ENCODE peak calls at places on chromosomes 11 and 22, in six cellular contexts. D is fibroblast of lung, N is AG10803, O is tibial nerve, L is nephron progenitor cell, T is A549. A is an unnamed sample.

GRCh38 chr11:110505514-110506284 is 76.0 kb downstream of the FDX1 start:
- DNase-seq in D (no peak), N (no peak), O (no peak), L (peak), T (no peak), A (no peak)

GRCh38 chr22:24973867-24974266 is 21.4 kb downstream of the KIAA1671 start:
- DNase-seq in D (no peak), N (no peak), O (no peak), L (no peak), T (no peak), A (no peak)

GRCh38 chr11:2097356-2097997 is 41.7 kb downstream of the IGF2 start:
- DNase-seq in D (peak), N (peak), O (peak), L (peak), T (no peak), A (peak)

GRCh38 chr22:50733521-50734342 is 4.3 kb upstream of the ACR start:
- DNase-seq in D (peak), N (peak), O (peak), L (no peak), T (no peak), A (peak)

GRCh38 chr11:128757235-128757711 is 63.4 kb downstream of the FLI1 start:
- DNase-seq in D (peak), N (no peak), O (no peak), L (no peak), T (no peak), A (peak)

GRCh38 chr11:19573666-19574065 is 139.0 kb upstream of the NAV2 start:
- DNase-seq in D (no peak), N (no peak), O (no peak), L (no peak), T (no peak), A (no peak)

GRCh38 chr11:7890417-7891179 is 40.5 kb downstream of the OR10A6 start:
- DNase-seq in D (no peak), N (peak), O (no peak), L (peak), T (no peak), A (no peak)

GRCh38 chr11:128548655-128549255 is 38.6 kb downstream of the ETS1 start:
- DNase-seq in D (peak), N (no peak), O (peak), L (peak), T (no peak), A (no peak)

GRCh38 chr11:57100638-57101312 is 81.0 kb upstream of the LRRC55 start:
- DNase-seq in D (no peak), N (no peak), O (no peak), L (no peak), T (no peak), A (no peak)

GRCh38 chr11:60946601-60947265 is 5.2 kb downstream of the SLC15A3 start:
- DNase-seq in D (no peak), N (peak), O (no peak), L (no peak), T (no peak), A (no peak)

GRCh38 chr11:29336727-29337212 is 680.1 kb downstream of the KCNA4 start:
- DNase-seq in D (peak), N (peak), O (no peak), L (no peak), T (no peak), A (peak)

GRCh38 chr11:77547863-77548551 is 41.7 kb upstream of the AQP11 start:
- DNase-seq in D (peak), N (peak), O (no peak), L (peak), T (peak), A (peak)

GRCh38 chr22:23745780-23746179 is 5.1 kb downstream of the ZNF70 start:
- DNase-seq in D (no peak), N (no peak), O (no peak), L (no peak), T (no peak), A (no peak)

GRCh38 chr22:48578138-48579034 is 1249.3 kb downstream of the BRD1 start:
- DNase-seq in D (no peak), N (no peak), O (no peak), L (no peak), T (no peak), A (no peak)

GRCh38 chr11:638616-639323 is 1.7 kb downstream of the DRD4 start:
- DNase-seq in D (peak), N (no peak), O (no peak), L (peak), T (no peak), A (no peak)

GRCh38 chr11:119445356-119445755 is 22.4 kb upstream of the THY1 start:
- DNase-seq in D (no peak), N (peak), O (no peak), L (no peak), T (no peak), A (no peak)

GRCh38 chr11:4511846-4512245 is 29.4 kb downstream of the OR52K1 start:
- DNase-seq in D (no peak), N (peak), O (no peak), L (no peak), T (no peak), A (no peak)

GRCh38 chr11:83836883-83837654 is 550.9 kb upstream of the CCDC90B start:
- DNase-seq in D (peak), N (peak), O (no peak), L (peak), T (peak), A (peak)

GRCh38 chr11:28961726-28962125 is 853.5 kb downstream of the METTL15 start:
- DNase-seq in D (no peak), N (peak), O (no peak), L (no peak), T (no peak), A (no peak)

GRCh38 chr22:49771266-49772065 is 56.2 kb downstream of the BRD1 start:
- DNase-seq in D (no peak), N (no peak), O (no peak), L (no peak), T (no peak), A (no peak)

GRCh38 chr22:25183959-25184619 is 15.6 kb upstream of the CRYBB3 start:
- DNase-seq in D (no peak), N (no peak), O (no peak), L (no peak), T (no peak), A (no peak)

GRCh38 chr11:61158691-61159381 is 2.4 kb downstream of the VPS37C start:
- DNase-seq in D (peak), N (peak), O (no peak), L (no peak), T (no peak), A (peak)

GRCh38 chr11:108886608-108887007 is 221.7 kb downstream of the DDX10 start:
- DNase-seq in D (peak), N (peak), O (no peak), L (no peak), T (no peak), A (peak)

GRCh38 chr11:69094915-69095290 is 46.2 kb downstream of the TPCN2 start:
- DNase-seq in D (no peak), N (no peak), O (no peak), L (no peak), T (no peak), A (no peak)

GRCh38 chr11:1508986-1509385 is 22.4 kb upstream of the MOB2 start:
- DNase-seq in D (no peak), N (no peak), O (no peak), L (no peak), T (no peak), A (no peak)

GRCh38 chr22:46775364-46775758 is 12.9 kb downstream of the TBC1D22A start:
- DNase-seq in D (no peak), N (no peak), O (no peak), L (no peak), T (no peak), A (no peak)

GRCh38 chr11:4647795-4648194 is 4.0 kb downstream of the OR51E1 start:
- DNase-seq in D (no peak), N (no peak), O (no peak), L (no peak), T (no peak), A (no peak)

GRCh38 chr22:20866716-20867115 is 7.9 kb downstream of the SNAP29 start:
- DNase-seq in D (no peak), N (no peak), O (no peak), L (no peak), T (no peak), A (no peak)

GRCh38 chr11:87031433-87032170 is 6.1 kb upstream of the TMEM135 start:
- DNase-seq in D (no peak), N (no peak), O (no peak), L (no peak), T (no peak), A (no peak)

GRCh38 chr11:76588455-76589325 is 81.9 kb downstream of the LRRC32 start:
- DNase-seq in D (no peak), N (no peak), O (no peak), L (no peak), T (no peak), A (no peak)

GRCh38 chr22:26394787-26395186 is 34.3 kb upstream of the ASPHD2 start:
- DNase-seq in D (no peak), N (no peak), O (no peak), L (no peak), T (no peak), A (no peak)

GRCh38 chr11:75576017-75576416 is 14.0 kb downstream of the SERPINH1 start:
- DNase-seq in D (no peak), N (no peak), O (no peak), L (no peak), T (no peak), A (no peak)

GRCh38 chr11:75574698-75575265 is 12.7 kb downstream of the SERPINH1 start:
- DNase-seq in D (no peak), N (peak), O (no peak), L (no peak), T (no peak), A (no peak)

GRCh38 chr11:75578977-75579376 is 16.9 kb downstream of the SERPINH1 start:
- DNase-seq in D (no peak), N (no peak), O (no peak), L (no peak), T (no peak), A (peak)

GRCh38 chr11:75576445-75577049 is 14.5 kb downstream of the SERPINH1 start:
- DNase-seq in D (peak), N (peak), O (peak), L (no peak), T (no peak), A (peak)

DNA sequence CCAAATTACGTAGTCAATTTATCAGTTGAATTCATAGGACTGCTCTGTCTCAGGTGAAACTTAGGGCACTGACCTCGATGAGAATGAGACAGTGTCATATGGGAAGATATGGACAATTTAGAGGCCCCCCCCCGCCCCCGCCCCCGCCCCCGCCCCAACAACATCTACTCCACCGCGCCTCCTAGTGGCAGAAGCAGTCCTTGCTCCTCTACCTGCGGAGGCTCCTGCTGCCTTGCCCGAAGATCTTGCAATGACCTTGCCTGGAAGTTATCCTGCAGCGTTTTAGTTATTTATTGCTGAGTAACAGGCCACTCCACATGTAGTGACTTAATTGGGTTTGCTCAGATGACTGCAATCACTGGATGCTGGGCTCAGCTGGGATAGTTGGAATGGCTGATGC is 15.1 kb downstream of the SERPINH1 start:
- DNase-seq in D (no peak), N (peak), O (peak), L (peak), T (peak), A (peak)
- TF ChIP-seq CTCF in D (peak), N (peak), O (peak), L (peak), T (peak), A (peak)

GRCh38 chr11:94283678-94284077 is 20.7 kb upstream of the IZUMO1R start:
- DNase-seq in D (no peak), N (no peak), O (no peak), L (no peak), T (no peak), A (no peak)
- TF ChIP-seq CTCF in D (no peak), N (no peak), O (no peak), L (no peak), T (no peak), A (no peak)

GRCh38 chr22:42902875-42903510 is 45.9 kb upstream of the ARFGAP3 start:
- DNase-seq in D (no peak), N (peak), O (no peak), L (no peak), T (no peak), A (no peak)

GRCh38 chr22:42904049-42904448 is 47.0 kb upstream of the ARFGAP3 start:
- DNase-seq in D (no peak), N (no peak), O (no peak), L (no peak), T (no peak), A (no peak)

GRCh38 chr22:42905702-42906183 is 48.7 kb upstream of the ARFGAP3 start:
- DNase-seq in D (no peak), N (no peak), O (no peak), L (no peak), T (no peak), A (no peak)

GRCh38 chr22:42905217-42905616 is 48.1 kb upstream of the ARFGAP3 start:
- DNase-seq in D (no peak), N (no peak), O (no peak), L (no peak), T (no peak), A (no peak)

GRCh38 chr22:42901790-42902508 is 44.9 kb upstream of the ARFGAP3 start:
- DNase-seq in D (no peak), N (no peak), O (no peak), L (no peak), T (no peak), A (no peak)
- TF ChIP-seq CTCF in D (peak), N (peak), O (no peak), L (no peak), T (no peak), A (peak)

GRCh38 chr11:10856689-10857603 is 907 bp downstream of the ZBED5 start:
- DNase-seq in D (peak), N (peak), O (no peak), L (peak), T (no peak), A (peak)

GRCh38 chr11:10861047-10861446 is 3.2 kb upstream of the ZBED5 start:
- DNase-seq in D (no peak), N (no peak), O (no peak), L (no peak), T (no peak), A (no peak)

GRCh38 chr11:10858505-10859360 is 880 bp upstream of the ZBED5 start:
- DNase-seq in D (no peak), N (peak), O (peak), L (peak), T (no peak), A (peak)

GRCh38 chr11:10855295-10855694 is 2.6 kb downstream of the ZBED5 start:
- DNase-seq in D (no peak), N (no peak), O (no peak), L (no peak), T (no peak), A (no peak)

GRCh38 chr11:10857604-10858504 is at the start of gene ZBED5:
- DNase-seq in D (peak), N (peak), O (peak), L (peak), T (peak), A (peak)
- TF ChIP-seq CTCF in D (peak), N (no peak), O (no peak), L (no peak), T (no peak), A (peak)

GRCh38 chr11:58618215-58618614 is 4.2 kb upstream of the CNTF start:
- DNase-seq in D (no peak), N (no peak), O (no peak), L (no peak), T (no peak), A (no peak)
- TF ChIP-seq CTCF in D (peak), N (no peak), O (no peak), L (no peak), T (no peak), A (no peak)

GRCh38 chr11:14248577-14248976 is 110.4 kb downstream of the RRAS2 start:
- DNase-seq in D (no peak), N (no peak), O (no peak), L (peak), T (no peak), A (no peak)
- TF ChIP-seq CTCF in D (peak), N (peak), O (no peak), L (no peak), T (no peak), A (no peak)

DNA sequence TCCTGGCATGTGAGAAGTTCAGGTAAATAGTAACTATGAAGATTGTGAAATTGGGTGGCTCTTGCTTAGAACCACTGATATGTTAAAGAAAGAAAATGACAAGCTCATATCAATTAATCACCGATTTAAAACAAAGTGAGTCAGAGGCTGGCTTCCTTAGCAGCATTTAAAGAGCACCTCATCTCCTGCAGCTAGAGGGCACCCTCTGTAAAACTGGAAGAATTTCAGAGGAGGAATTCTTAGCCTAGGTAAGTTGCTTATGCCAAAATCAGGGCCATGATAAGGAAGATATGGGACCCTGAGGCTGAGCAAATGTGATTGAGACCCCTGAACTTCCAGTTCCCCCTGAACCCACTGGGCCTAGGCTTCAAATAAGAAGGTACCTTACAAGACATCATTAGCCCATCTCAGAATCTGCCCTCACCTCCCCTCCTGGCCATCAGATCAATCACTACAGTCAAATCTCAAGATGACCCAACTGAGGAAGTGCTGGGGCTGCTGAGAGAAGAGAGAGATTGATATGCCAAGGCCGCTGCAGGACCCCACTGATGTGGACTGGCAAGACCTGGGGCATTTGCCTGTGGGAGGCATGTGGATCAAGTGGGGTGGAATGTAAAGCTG is 8.6 kb upstream of the CD3E start:
- DNase-seq in D (peak), N (peak), O (no peak), L (no peak), T (no peak), A (no peak)
- TF ChIP-seq CTCF in D (peak), N (peak), O (peak), L (peak), T (peak), A (peak)

DNA sequence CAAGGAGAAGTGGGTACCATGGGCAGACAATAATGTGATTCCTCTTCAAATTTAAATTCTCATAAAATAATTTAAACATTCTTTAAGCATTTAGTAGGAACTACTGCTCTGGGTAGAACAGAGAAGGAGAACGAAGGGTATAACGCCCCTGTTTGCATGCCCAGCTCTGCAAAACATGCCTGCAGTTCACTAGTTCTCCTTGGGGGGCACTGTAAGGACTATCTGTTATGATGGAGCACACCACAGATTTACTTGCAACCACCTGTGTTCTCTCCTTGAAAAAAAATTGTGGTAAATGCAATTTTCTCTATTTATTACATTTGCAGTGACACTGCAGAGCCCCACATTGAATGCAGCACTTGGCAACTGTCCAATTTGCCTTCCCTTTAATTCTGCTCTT is 100.3 kb downstream of the GUCY1A2 start:
- DNase-seq in D (no peak), N (no peak), O (no peak), L (peak), T (no peak), A (peak)
- TF ChIP-seq CTCF in D (peak), N (peak), O (no peak), L (peak), T (no peak), A (peak)